ENCODE peak calls at places on chromosomes 1 and 21, in nine cellular contexts. One of them, this sample, is unnamed.

GRCh38 chr1:181062800-181063428 is 25.6 kb upstream of the IER5 start:
- DNase-seq in pancreas: no peak
- DNase-seq in cardiac muscle cell: peak
- DNase-seq in progenitor cell of endocrine pancreas: no peak
- DNase-seq in AG10803: peak
- DNase-seq in activated B cell treated with CpG ODN at 0.5 μM for 24 hours: no peak
- DNase-seq in HCT116: no peak
- DNase-seq in AG09319: no peak
- DNase-seq in A549: no peak
- DNase-seq in this sample: no peak

GRCh38 chr1:119186471-119186870 is 46.0 kb upstream of the WARS2 start:
- DNase-seq in pancreas: no peak
- DNase-seq in cardiac muscle cell: no peak
- DNase-seq in progenitor cell of endocrine pancreas: no peak
- DNase-seq in AG10803: no peak
- DNase-seq in activated B cell treated with CpG ODN at 0.5 μM for 24 hours: no peak
- DNase-seq in HCT116: no peak
- DNase-seq in AG09319: no peak
- DNase-seq in A549: no peak
- DNase-seq in this sample: no peak

GRCh38 chr1:116805398-116805797 is 51.2 kb downstream of the CD2 start:
- DNase-seq in pancreas: no peak
- DNase-seq in cardiac muscle cell: no peak
- DNase-seq in progenitor cell of endocrine pancreas: no peak
- DNase-seq in AG10803: no peak
- DNase-seq in activated B cell treated with CpG ODN at 0.5 μM for 24 hours: no peak
- DNase-seq in HCT116: no peak
- DNase-seq in AG09319: no peak
- DNase-seq in A549: no peak
- DNase-seq in this sample: no peak

GRCh38 chr1:238458924-238459323 is 568.2 kb upstream of the ZP4 start:
- DNase-seq in pancreas: no peak
- DNase-seq in cardiac muscle cell: no peak
- DNase-seq in progenitor cell of endocrine pancreas: no peak
- DNase-seq in AG10803: no peak
- DNase-seq in activated B cell treated with CpG ODN at 0.5 μM for 24 hours: no peak
- DNase-seq in HCT116: no peak
- DNase-seq in AG09319: no peak
- DNase-seq in A549: no peak
- DNase-seq in this sample: no peak

GRCh38 chr21:25733859-25734653 is 648 bp downstream of the ATP5PF start:
- DNase-seq in pancreas: no peak
- DNase-seq in cardiac muscle cell: peak
- DNase-seq in progenitor cell of endocrine pancreas: no peak
- DNase-seq in AG10803: peak
- DNase-seq in activated B cell treated with CpG ODN at 0.5 μM for 24 hours: no peak
- DNase-seq in HCT116: no peak
- DNase-seq in AG09319: no peak
- DNase-seq in A549: peak
- DNase-seq in this sample: peak

GRCh38 chr1:212667223-212668139 is 32.2 kb downstream of the BATF3 start:
- DNase-seq in pancreas: no peak
- DNase-seq in cardiac muscle cell: peak
- DNase-seq in progenitor cell of endocrine pancreas: no peak
- DNase-seq in AG10803: peak
- DNase-seq in activated B cell treated with CpG ODN at 0.5 μM for 24 hours: no peak
- DNase-seq in HCT116: peak
- DNase-seq in AG09319: peak
- DNase-seq in A549: peak
- DNase-seq in this sample: peak

GRCh38 chr1:248714248-248714647 is 11.7 kb upstream of the OR14I1 start:
- DNase-seq in pancreas: no peak
- DNase-seq in cardiac muscle cell: no peak
- DNase-seq in progenitor cell of endocrine pancreas: no peak
- DNase-seq in AG10803: no peak
- DNase-seq in activated B cell treated with CpG ODN at 0.5 μM for 24 hours: no peak
- DNase-seq in HCT116: no peak
- DNase-seq in AG09319: no peak
- DNase-seq in A549: peak
- DNase-seq in this sample: no peak

GRCh38 chr1:211642870-211643269 is 32.6 kb downstream of the NEK2 start:
- DNase-seq in pancreas: no peak
- DNase-seq in cardiac muscle cell: no peak
- DNase-seq in progenitor cell of endocrine pancreas: no peak
- DNase-seq in AG10803: no peak
- DNase-seq in activated B cell treated with CpG ODN at 0.5 μM for 24 hours: no peak
- DNase-seq in HCT116: no peak
- DNase-seq in AG09319: no peak
- DNase-seq in A549: no peak
- DNase-seq in this sample: no peak

GRCh38 chr1:21631944-21632887 is 36.9 kb downstream of the RAP1GAP start:
- DNase-seq in pancreas: peak
- DNase-seq in cardiac muscle cell: peak
- DNase-seq in progenitor cell of endocrine pancreas: no peak
- DNase-seq in AG10803: no peak
- DNase-seq in activated B cell treated with CpG ODN at 0.5 μM for 24 hours: no peak
- DNase-seq in HCT116: no peak
- DNase-seq in AG09319: no peak
- DNase-seq in A549: peak
- DNase-seq in this sample: no peak

GRCh38 chr1:165463978-165464377 is 19.1 kb upstream of the RXRG start:
- DNase-seq in pancreas: no peak
- DNase-seq in cardiac muscle cell: no peak
- DNase-seq in progenitor cell of endocrine pancreas: no peak
- DNase-seq in AG10803: no peak
- DNase-seq in activated B cell treated with CpG ODN at 0.5 μM for 24 hours: no peak
- DNase-seq in HCT116: no peak
- DNase-seq in AG09319: no peak
- DNase-seq in A549: no peak
- DNase-seq in this sample: no peak

GRCh38 chr21:36141513-36141925 is 6.6 kb downstream of the CBR3 start:
- DNase-seq in pancreas: peak
- DNase-seq in cardiac muscle cell: peak
- DNase-seq in progenitor cell of endocrine pancreas: peak
- DNase-seq in AG10803: peak
- DNase-seq in activated B cell treated with CpG ODN at 0.5 μM for 24 hours: peak
- DNase-seq in HCT116: peak
- DNase-seq in AG09319: peak
- DNase-seq in A549: peak
- DNase-seq in this sample: peak
- TF ChIP-seq CTCF in pancreas: peak
- TF ChIP-seq CTCF in cardiac muscle cell: peak
- TF ChIP-seq CTCF in progenitor cell of endocrine pancreas: peak
- TF ChIP-seq CTCF in AG10803: peak
- TF ChIP-seq CTCF in activated B cell treated with CpG ODN at 0.5 μM for 24 hours: peak
- TF ChIP-seq CTCF in HCT116: peak
- TF ChIP-seq CTCF in AG09319: peak
- TF ChIP-seq CTCF in A549: peak
- TF ChIP-seq CTCF in this sample: peak

DNA sequence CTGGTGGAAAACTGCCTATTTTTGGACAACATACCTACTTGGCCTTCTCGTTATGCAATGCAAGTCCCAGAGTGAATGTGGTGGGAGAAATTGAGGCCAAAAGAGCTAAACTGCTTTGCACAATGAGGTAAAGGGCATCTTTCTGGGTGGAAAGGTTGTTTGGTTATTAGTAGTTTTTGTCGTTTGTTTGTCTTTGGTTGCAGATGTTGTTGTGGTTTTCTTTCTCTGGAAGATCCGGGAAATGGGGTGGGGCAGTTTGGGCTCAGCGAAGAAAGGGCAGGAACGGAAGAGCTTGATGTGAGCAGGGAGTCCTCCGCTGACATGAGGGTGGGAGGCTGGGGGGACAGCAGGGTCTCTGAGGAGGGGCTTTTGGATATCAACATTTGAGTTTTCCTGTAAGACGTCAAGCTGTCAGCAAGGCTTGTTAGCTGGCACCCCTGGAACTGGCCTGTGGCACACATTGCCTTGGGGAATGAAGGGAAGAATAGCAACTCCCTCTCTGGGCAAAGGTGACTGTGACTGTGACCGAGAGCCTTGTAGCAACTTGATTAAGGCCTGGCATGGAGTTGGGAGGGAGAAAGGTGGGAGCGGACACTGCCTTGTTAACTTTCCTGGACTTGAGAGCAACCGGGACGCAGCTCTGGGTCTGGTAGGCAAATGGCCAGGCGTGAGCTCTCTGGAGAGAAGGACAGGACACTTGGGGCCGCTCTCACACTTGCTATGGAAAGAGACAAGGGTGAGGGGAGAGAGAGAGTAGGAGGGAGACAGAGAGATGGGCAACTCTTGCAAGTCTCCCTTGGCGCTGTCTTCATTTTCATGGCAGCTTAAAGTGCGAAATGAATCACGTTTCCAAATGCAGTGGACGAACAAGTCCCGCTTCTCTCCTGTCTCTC is 15.4 kb upstream of the OPRD1 start:
- DNase-seq in pancreas: no peak
- DNase-seq in cardiac muscle cell: peak
- DNase-seq in progenitor cell of endocrine pancreas: no peak
- DNase-seq in AG10803: peak
- DNase-seq in activated B cell treated with CpG ODN at 0.5 μM for 24 hours: no peak
- DNase-seq in HCT116: no peak
- DNase-seq in AG09319: no peak
- DNase-seq in A549: no peak
- DNase-seq in this sample: no peak
- TF ChIP-seq CTCF in pancreas: no peak
- TF ChIP-seq CTCF in cardiac muscle cell: no peak
- TF ChIP-seq CTCF in progenitor cell of endocrine pancreas: no peak
- TF ChIP-seq CTCF in AG10803: no peak
- TF ChIP-seq CTCF in activated B cell treated with CpG ODN at 0.5 μM for 24 hours: no peak
- TF ChIP-seq CTCF in HCT116: no peak
- TF ChIP-seq CTCF in AG09319: no peak
- TF ChIP-seq CTCF in A549: no peak
- TF ChIP-seq CTCF in this sample: no peak

GRCh38 chr1:114286960-114287359 is 133.3 kb upstream of the SYT6 start:
- DNase-seq in pancreas: no peak
- DNase-seq in cardiac muscle cell: no peak
- DNase-seq in progenitor cell of endocrine pancreas: no peak
- DNase-seq in AG10803: no peak
- DNase-seq in activated B cell treated with CpG ODN at 0.5 μM for 24 hours: no peak
- DNase-seq in HCT116: no peak
- DNase-seq in AG09319: no peak
- DNase-seq in A549: no peak
- DNase-seq in this sample: no peak

GRCh38 chr1:114289321-114289720 is 135.7 kb upstream of the SYT6 start:
- DNase-seq in pancreas: no peak
- DNase-seq in cardiac muscle cell: no peak
- DNase-seq in progenitor cell of endocrine pancreas: no peak
- DNase-seq in AG10803: no peak
- DNase-seq in activated B cell treated with CpG ODN at 0.5 μM for 24 hours: no peak
- DNase-seq in HCT116: no peak
- DNase-seq in AG09319: no peak
- DNase-seq in A549: no peak
- DNase-seq in this sample: no peak

GRCh38 chr1:114282751-114283403 is 129.2 kb upstream of the SYT6 start:
- DNase-seq in pancreas: peak
- DNase-seq in cardiac muscle cell: peak
- DNase-seq in progenitor cell of endocrine pancreas: peak
- DNase-seq in AG10803: peak
- DNase-seq in activated B cell treated with CpG ODN at 0.5 μM for 24 hours: peak
- DNase-seq in HCT116: peak
- DNase-seq in AG09319: peak
- DNase-seq in A549: peak
- DNase-seq in this sample: peak

DNA sequence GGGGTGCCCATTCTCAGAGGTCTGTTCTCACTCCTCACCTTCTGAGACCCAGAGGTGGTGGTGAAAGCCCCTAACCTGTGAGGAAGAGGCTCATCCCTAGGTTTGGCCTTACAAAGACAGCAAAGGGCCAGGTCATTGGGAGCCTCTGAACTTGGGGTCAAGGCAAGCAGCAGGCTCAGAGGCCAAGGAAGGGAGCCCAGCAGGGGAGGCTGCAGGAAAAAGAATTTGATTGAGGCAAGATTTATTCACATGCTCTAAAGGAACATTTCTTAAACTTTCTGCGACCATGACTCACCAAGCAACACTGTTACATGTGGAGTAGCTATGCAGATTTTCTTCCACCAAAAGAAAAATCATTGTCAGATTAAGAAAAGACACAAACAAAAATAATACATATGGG is 132.5 kb upstream of the SYT6 start:
- DNase-seq in pancreas: no peak
- DNase-seq in cardiac muscle cell: peak
- DNase-seq in progenitor cell of endocrine pancreas: no peak
- DNase-seq in AG10803: peak
- DNase-seq in activated B cell treated with CpG ODN at 0.5 μM for 24 hours: no peak
- DNase-seq in HCT116: no peak
- DNase-seq in AG09319: no peak
- DNase-seq in A549: no peak
- DNase-seq in this sample: no peak
- TF ChIP-seq CTCF in pancreas: no peak
- TF ChIP-seq CTCF in cardiac muscle cell: peak
- TF ChIP-seq CTCF in progenitor cell of endocrine pancreas: no peak
- TF ChIP-seq CTCF in AG10803: peak
- TF ChIP-seq CTCF in activated B cell treated with CpG ODN at 0.5 μM for 24 hours: no peak
- TF ChIP-seq CTCF in HCT116: no peak
- TF ChIP-seq CTCF in AG09319: no peak
- TF ChIP-seq CTCF in A549: no peak
- TF ChIP-seq CTCF in this sample: no peak

GRCh38 chr1:39128126-39128525 is 76.4 kb upstream of the MACF1 start:
- DNase-seq in pancreas: no peak
- DNase-seq in cardiac muscle cell: no peak
- DNase-seq in progenitor cell of endocrine pancreas: no peak
- DNase-seq in AG10803: no peak
- DNase-seq in activated B cell treated with CpG ODN at 0.5 μM for 24 hours: no peak
- DNase-seq in HCT116: no peak
- DNase-seq in AG09319: no peak
- DNase-seq in A549: no peak
- DNase-seq in this sample: no peak

GRCh38 chr1:39128959-39129358 is 75.5 kb upstream of the MACF1 start:
- DNase-seq in pancreas: peak
- DNase-seq in cardiac muscle cell: no peak
- DNase-seq in progenitor cell of endocrine pancreas: no peak
- DNase-seq in AG10803: no peak
- DNase-seq in activated B cell treated with CpG ODN at 0.5 μM for 24 hours: no peak
- DNase-seq in HCT116: peak
- DNase-seq in AG09319: no peak
- DNase-seq in A549: no peak
- DNase-seq in this sample: no peak

GRCh38 chr1:39127513-39127912 is 77.0 kb upstream of the MACF1 start:
- DNase-seq in pancreas: no peak
- DNase-seq in cardiac muscle cell: peak
- DNase-seq in progenitor cell of endocrine pancreas: no peak
- DNase-seq in AG10803: peak
- DNase-seq in activated B cell treated with CpG ODN at 0.5 μM for 24 hours: no peak
- DNase-seq in HCT116: no peak
- DNase-seq in AG09319: no peak
- DNase-seq in A549: peak
- DNase-seq in this sample: no peak

GRCh38 chr1:39130297-39130696 is 74.2 kb upstream of the MACF1 start:
- DNase-seq in pancreas: no peak
- DNase-seq in cardiac muscle cell: peak
- DNase-seq in progenitor cell of endocrine pancreas: no peak
- DNase-seq in AG10803: peak
- DNase-seq in activated B cell treated with CpG ODN at 0.5 μM for 24 hours: no peak
- DNase-seq in HCT116: no peak
- DNase-seq in AG09319: no peak
- DNase-seq in A549: peak
- DNase-seq in this sample: no peak

DNA sequence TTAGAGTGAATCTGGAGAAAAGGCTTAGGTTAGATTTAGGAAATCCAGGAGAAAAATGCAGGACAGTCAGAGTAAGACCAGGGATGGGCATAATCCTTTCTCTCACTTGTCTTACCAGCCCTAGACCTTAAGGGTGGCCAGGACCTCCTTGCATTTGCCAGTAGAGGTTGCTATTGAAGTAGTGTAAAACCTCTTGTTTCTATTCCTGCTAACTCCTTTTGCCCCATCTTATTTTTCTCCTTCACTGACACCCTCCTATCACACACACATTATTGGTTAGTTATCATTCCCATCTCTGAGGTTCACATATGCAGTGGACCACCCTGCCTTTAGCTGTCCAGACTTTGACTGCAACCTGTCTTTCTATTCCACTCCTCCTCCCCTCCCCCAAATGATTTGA is 75.0 kb upstream of the MACF1 start:
- DNase-seq in pancreas: no peak
- DNase-seq in cardiac muscle cell: peak
- DNase-seq in progenitor cell of endocrine pancreas: no peak
- DNase-seq in AG10803: peak
- DNase-seq in activated B cell treated with CpG ODN at 0.5 μM for 24 hours: no peak
- DNase-seq in HCT116: no peak
- DNase-seq in AG09319: no peak
- DNase-seq in A549: peak
- DNase-seq in this sample: no peak
- TF ChIP-seq CTCF in pancreas: no peak
- TF ChIP-seq CTCF in cardiac muscle cell: peak
- TF ChIP-seq CTCF in progenitor cell of endocrine pancreas: no peak
- TF ChIP-seq CTCF in AG10803: peak
- TF ChIP-seq CTCF in activated B cell treated with CpG ODN at 0.5 μM for 24 hours: no peak
- TF ChIP-seq CTCF in HCT116: peak
- TF ChIP-seq CTCF in AG09319: peak
- TF ChIP-seq CTCF in A549: peak
- TF ChIP-seq CTCF in this sample: no peak

This sample was measured in type B pancreatic cell.